ENCODE peak calls at places on chromosomes 1 and 21, in six cellular contexts. K, F, S, M, D and X are unnamed samples.

GRCh38 chr1:150869683-150870082 is 6.7 kb downstream of the ARNT start:
- DNase-seq in M (no peak), K (no peak), S (no peak), D (no peak), F (no peak), X (no peak)

GRCh38 chr1:11198851-11199628 is 9.9 kb downstream of the ANGPTL7 start:
- DNase-seq in K (no peak), D (no peak), F (no peak), M (no peak), S (no peak), X (no peak)

GRCh38 chr1:179166663-179167417 is 62.6 kb downstream of the ABL2 start:
- DNase-seq in M (no peak), S (no peak), D (no peak), K (no peak), F (no peak), X (no peak)

GRCh38 chr1:183166439-183166838 is 19.6 kb upstream of the LAMC2 start:
- DNase-seq in F (no peak), K (no peak), S (no peak), M (no peak), D (no peak), X (no peak)

GRCh38 chr1:156146006-156146748 is 7.2 kb upstream of the SEMA4A start:
- DNase-seq in D (no peak), F (no peak), M (peak; percentile 80), K (peak; percentile 86), S (peak; percentile 76), X (peak; percentile 92)

GRCh38 chr1:221722254-221723017 is 19.5 kb downstream of the DUSP10 start:
- DNase-seq in F (no peak), D (no peak), K (no peak), S (no peak), M (no peak), X (no peak)

GRCh38 chr1:201224671-201225400 is 34.2 kb downstream of the IGFN1 start:
- DNase-seq in K (no peak), F (no peak), S (no peak), M (no peak), D (no peak), X (no peak)

GRCh38 chr1:2208309-2209239 is 14.0 kb upstream of the FAAP20 start:
- DNase-seq in S (peak; percentile 74), K (peak; percentile 93), D (no peak), F (no peak), M (no peak), X (peak; percentile 76)

GRCh38 chr1:85544689-85545203 is 35.8 kb upstream of the CCN1 start:
- DNase-seq in D (no peak), M (no peak), S (no peak), F (no peak), K (peak; percentile 46), X (peak; percentile 23)

GRCh38 chr1:235397733-235398132 is 30.5 kb downstream of the TBCE start:
- DNase-seq in K (no peak), F (no peak), D (no peak), S (no peak), M (no peak), X (no peak)

GRCh38 chr1:178382372-178382771 is 114.4 kb downstream of the CLEC20A start:
- DNase-seq in S (no peak), F (no peak), D (no peak), K (no peak), M (no peak), X (no peak)

GRCh38 chr1:13754003-13754402 is 54.0 kb downstream of the PRDM2 start:
- DNase-seq in K (no peak), D (no peak), S (no peak), F (no peak), M (no peak), X (no peak)

GRCh38 chr1:209585672-209586071 is 2.2 kb downstream of the CAMK1G start:
- DNase-seq in F (peak; percentile 49), M (no peak), K (no peak), S (no peak), D (no peak), X (no peak)

GRCh38 chr1:32246888-32247273 is at the start of gene FAM167B:
- DNase-seq in M (no peak), K (no peak), F (no peak), D (no peak), S (no peak), X (peak; percentile 37)

GRCh38 chr1:156602557-156602993 is 1.3 kb upstream of the GPATCH4 start:
- DNase-seq in K (no peak), S (peak; percentile 45), D (no peak), F (no peak), M (peak; percentile 71), X (no peak)

GRCh38 chr1:78713249-78713648 is 63.6 kb downstream of the IFI44 start:
- DNase-seq in S (no peak), M (no peak), K (no peak), F (no peak), D (no peak), X (no peak)

GRCh38 chr21:26788783-26789182 is 56.4 kb downstream of the ADAMTS1 start:
- DNase-seq in K (no peak), S (no peak), M (no peak), D (no peak), F (no peak), X (peak; percentile 7)

GRCh38 chr1:43309626-43310025 is 8.8 kb downstream of the TIE1 start:
- DNase-seq in D (no peak), K (no peak), S (no peak), F (no peak), M (no peak), X (no peak)

GRCh38 chr1:37930246-37931142 is 16.4 kb downstream of the INPP5B start:
- DNase-seq in M (peak; percentile 61), K (peak; percentile 50), F (no peak), D (no peak), S (no peak), X (no peak)

GRCh38 chr1:70934197-70934961 is 113.2 kb downstream of the PTGER3 start:
- DNase-seq in D (no peak), M (no peak), S (no peak), K (no peak), F (no peak), X (no peak)

GRCh38 chr1:30697977-30698376 is 25.4 kb downstream of the MATN1 start:
- DNase-seq in K (no peak), F (no peak), M (no peak), S (no peak), D (no peak), X (no peak)

GRCh38 chr1:243658596-243659105 is 191.4 kb downstream of the AKT3 start:
- DNase-seq in S (no peak), M (no peak), D (no peak), K (no peak), F (no peak), X (no peak)

GRCh38 chr1:25063591-25064416 is 133.7 kb upstream of the RUNX3 start:
- DNase-seq in F (no peak), M (no peak), S (peak; percentile 15), D (no peak), K (no peak), X (no peak)

GRCh38 chr1:210236840-210237409 is 4.3 kb downstream of the SERTAD4 start:
- DNase-seq in M (no peak), D (no peak), K (no peak), S (no peak), F (no peak), X (peak; percentile 87)

GRCh38 chr1:39181311-39181710 is 23.2 kb upstream of the MACF1 start:
- DNase-seq in D (no peak), K (no peak), M (no peak), S (no peak), F (no peak), X (no peak)

GRCh38 chr1:16958475-16958874 is 21.9 kb downstream of the MFAP2 start:
- DNase-seq in D (no peak), S (no peak), M (no peak), K (no peak), F (no peak), X (no peak)
- TF ChIP-seq JUN in D (no peak), S (no peak), M (no peak), K (no peak), F (no peak), X (no peak)

DNA sequence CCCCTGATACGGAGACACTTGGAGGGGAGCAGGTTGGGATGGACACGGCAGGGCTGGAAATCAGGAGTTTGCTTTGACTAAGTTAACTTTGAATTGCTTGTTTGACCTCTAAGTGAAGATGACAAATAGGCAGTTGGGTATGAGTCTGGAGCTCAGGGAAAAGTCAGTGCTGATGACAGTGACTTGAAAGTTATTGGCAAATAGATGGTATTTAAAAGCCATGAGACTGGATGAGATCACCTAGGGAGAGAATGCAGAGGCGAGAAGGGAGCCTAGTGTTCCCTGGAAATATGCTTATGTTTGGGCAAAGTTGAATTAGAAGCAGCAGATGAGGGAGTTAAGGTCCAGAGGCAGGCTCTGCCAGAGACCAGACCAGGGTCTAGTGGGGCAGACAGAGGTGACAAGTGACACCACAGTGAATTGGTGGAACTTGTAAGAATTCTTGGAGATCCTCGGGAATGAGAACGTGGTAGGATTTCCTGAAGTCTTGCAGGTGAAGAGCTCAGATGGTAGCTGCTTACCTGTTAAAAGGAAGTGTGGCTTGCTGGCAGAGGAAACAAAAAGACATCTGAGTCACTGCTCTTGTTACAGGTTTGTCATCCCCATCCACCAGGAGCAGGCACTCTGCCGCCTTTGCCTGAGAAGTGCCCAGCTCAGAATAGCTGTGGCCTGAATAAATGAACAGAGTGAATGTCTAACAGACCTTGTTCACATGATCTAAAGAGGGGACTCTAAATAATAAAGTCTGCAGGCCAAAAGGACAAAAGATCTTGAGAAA is 12.5 kb upstream of the ZSCAN20 start:
- DNase-seq in M (no peak), S (no peak), D (no peak), F (no peak), K (no peak), X (no peak)
- TF ChIP-seq JUN in M (no peak), S (no peak), D (no peak), F (no peak), K (no peak), X (no peak)

DNA sequence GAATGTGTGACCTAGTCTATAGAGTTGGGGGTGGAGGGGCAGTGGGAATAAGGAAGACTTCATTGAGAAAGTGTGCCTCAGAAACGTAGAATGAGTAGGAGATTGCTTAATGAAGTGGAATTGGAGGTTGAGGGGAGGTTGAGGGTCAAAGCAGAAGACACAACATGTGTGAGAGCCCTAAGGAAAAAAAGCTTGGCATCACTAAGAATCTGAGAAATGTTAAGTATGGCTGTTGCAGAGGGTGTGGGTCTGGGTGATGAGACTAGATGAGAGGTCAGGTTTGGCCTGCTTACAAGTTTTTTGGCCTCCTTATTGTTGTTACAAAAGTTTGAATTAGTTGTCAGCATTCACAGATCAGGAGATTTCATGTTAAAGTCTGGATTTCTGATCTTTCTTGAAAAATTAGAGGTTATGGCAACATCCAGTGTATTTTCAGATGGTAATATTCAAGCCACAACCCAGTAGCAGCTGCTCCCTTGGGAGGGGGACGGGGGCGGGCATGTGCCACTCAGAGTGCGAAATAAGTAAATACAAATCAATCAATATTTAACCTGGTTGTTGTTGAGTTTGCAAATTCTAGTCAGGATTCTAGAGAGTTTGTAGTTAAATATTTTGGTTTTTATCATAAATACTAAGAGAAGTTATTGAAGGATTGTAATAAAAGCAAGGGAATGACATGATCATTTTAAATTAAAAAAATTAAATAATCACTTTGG is 4.3 kb downstream of the MAN1A2 start:
- DNase-seq in D (no peak), K (no peak), S (no peak), F (no peak), M (no peak), X (no peak)
- TF ChIP-seq JUN in D (no peak), K (no peak), S (no peak), F (no peak), M (no peak), X (no peak)

DNA sequence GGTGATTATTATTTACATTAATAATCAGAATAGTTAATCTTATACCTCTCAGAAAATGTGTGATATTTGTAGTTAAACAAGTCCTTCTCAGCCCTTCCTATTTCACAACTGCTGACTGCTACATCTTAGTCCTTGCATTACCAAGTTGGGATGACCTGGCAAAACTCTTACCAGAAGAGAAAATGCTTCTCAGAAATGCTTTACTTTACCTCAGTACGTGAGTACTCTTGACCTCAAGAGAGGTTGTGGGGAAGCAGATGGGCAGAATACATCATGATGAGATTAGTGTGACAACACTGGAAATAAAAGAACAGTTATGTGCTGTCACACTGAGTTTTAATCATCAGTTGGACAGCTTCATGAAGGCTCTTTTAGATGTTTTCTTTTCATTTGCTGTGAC is 16.2 kb downstream of the CFAP126 start:
- DNase-seq in F (no peak), M (peak; percentile 11), D (no peak), K (no peak), S (no peak), X (no peak)
- TF ChIP-seq JUN in F (no peak), M (no peak), D (no peak), K (no peak), S (no peak), X (no peak)